ENCODE peak calls at places on chromosomes 5 and 9, in six cellular contexts. B, T, W, S, P and C are unnamed samples.

GRCh38 chr5:127723571-127723970 is 20.4 kb downstream of the CCDC192 start:
- DNase-seq in S (peak), P (peak), B (no peak), W (no peak), T (peak), C (no peak)

GRCh38 chr9:1513105-1513504 is 462.9 kb downstream of the DMRT2 start:
- DNase-seq in S (no peak), B (no peak), P (no peak), W (no peak), T (no peak), C (no peak)

GRCh38 chr5:103119067-103119764 is 722 bp downstream of the GIN1 start:
- DNase-seq in P (no peak), B (no peak), T (no peak), W (no peak), S (peak), C (no peak)

GRCh38 chr5:84017704-84018240 is 297.1 kb upstream of the HAPLN1 start:
- DNase-seq in S (peak), B (no peak), W (no peak), P (no peak), T (no peak), C (peak)

GRCh38 chr9:122374885-122375420 is 4.1 kb downstream of the PTGS1 start:
- DNase-seq in S (peak), T (peak), B (no peak), W (no peak), P (peak), C (peak)

GRCh38 chr9:806285-807156 is 35.0 kb upstream of the DMRT1 start:
- DNase-seq in B (no peak), T (no peak), W (no peak), S (peak), P (no peak), C (peak)

GRCh38 chr5:144304683-144305082 is 134.0 kb downstream of the KCTD16 start:
- DNase-seq in P (no peak), W (no peak), S (no peak), T (no peak), B (no peak), C (no peak)

GRCh38 chr9:137302176-137303030 is at the start of gene NRARP:
- DNase-seq in S (peak), W (peak), B (peak), P (no peak), T (peak), C (peak)

GRCh38 chr5:1054799-1055775 is 46.5 kb downstream of the NKD2 start:
- DNase-seq in P (no peak), S (no peak), W (no peak), T (no peak), B (no peak), C (no peak)

GRCh38 chr9:92094655-92095054 is 20.6 kb downstream of the SPTLC1 start:
- DNase-seq in P (no peak), B (no peak), W (no peak), T (no peak), S (peak), C (peak)

GRCh38 chr5:122442938-122443337 is 130.9 kb downstream of the SNCAIP start:
- DNase-seq in P (no peak), T (no peak), W (no peak), B (no peak), S (no peak), C (no peak)
- H3K4me3 ChIP-seq in P (no peak), T (no peak), W (no peak), B (no peak), S (no peak), C (no peak)

GRCh38 chr5:39074009-39074886 is at the start of gene RICTOR:
- DNase-seq in S (peak), T (peak), W (peak), P (no peak), B (peak), C (peak)
- H3K4me3 ChIP-seq in S (peak), T (peak), W (peak), P (peak), B (peak), C (peak)

GRCh38 chr5:119291056-119291455 is 64.8 kb upstream of the TNFAIP8 start:
- DNase-seq in T (no peak), S (no peak), P (no peak), B (no peak), W (no peak), C (no peak)

GRCh38 chr5:119290161-119290569 is 65.7 kb upstream of the TNFAIP8 start:
- DNase-seq in P (no peak), B (no peak), S (peak), T (no peak), W (no peak), C (no peak)

GRCh38 chr5:119289413-119289812 is 66.4 kb upstream of the TNFAIP8 start:
- DNase-seq in B (no peak), S (no peak), T (no peak), W (no peak), P (no peak), C (no peak)

GRCh38 chr5:119291877-119292276 is 63.9 kb upstream of the TNFAIP8 start:
- DNase-seq in W (no peak), T (no peak), P (no peak), S (no peak), B (no peak), C (no peak)

DNA sequence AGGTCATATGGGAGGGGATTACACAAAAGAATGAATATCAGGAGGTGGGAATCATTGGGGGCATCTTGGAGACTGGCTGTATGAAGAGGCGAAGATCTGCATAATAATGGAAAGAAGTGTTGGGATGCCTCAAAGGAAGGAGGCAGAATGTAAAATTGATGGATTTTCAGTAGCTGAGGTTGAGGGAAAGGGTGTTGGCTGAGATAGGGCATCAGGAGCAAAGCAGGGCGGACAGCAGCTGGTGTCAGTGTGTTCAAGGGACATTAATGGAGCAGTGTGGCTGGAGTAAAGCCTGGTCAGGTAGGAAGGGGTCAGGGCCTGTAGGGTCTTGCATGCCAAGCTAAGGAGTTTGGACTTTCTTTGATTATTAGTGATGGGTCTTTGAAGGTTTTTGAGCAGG is 65.2 kb upstream of the TNFAIP8 start:
- DNase-seq in T (no peak), W (no peak), P (no peak), S (no peak), B (no peak), C (no peak)
- H3K4me3 ChIP-seq in T (no peak), W (peak), P (no peak), S (no peak), B (peak), C (no peak)

DNA sequence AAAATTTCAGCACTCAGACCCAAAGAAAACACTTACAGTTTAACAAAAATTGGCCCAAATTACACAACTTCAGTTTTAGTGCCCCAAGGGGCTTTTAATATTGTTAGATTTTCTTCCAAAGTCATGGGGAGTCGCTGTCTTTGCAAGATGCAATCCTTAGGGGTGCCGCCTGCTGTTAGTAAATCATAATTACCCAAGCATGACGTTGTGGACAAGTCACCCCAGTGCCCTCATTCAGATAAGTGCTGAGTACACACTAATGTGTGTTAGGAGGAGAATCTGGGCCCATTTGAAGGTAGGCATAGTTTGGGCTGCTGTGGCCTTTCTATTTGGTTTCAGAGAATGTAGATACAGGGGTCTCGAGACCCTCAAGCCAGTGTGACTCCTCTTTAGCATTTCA is 138.1 kb downstream of the SV2C start:
- DNase-seq in W (no peak), B (no peak), T (no peak), P (no peak), S (no peak), C (no peak)
- H3K4me3 ChIP-seq in W (no peak), B (no peak), T (no peak), P (no peak), S (no peak), C (no peak)

GRCh38 chr5:124383693-124384092 is 362.7 kb downstream of the ZNF608 start:
- DNase-seq in B (no peak), W (no peak), P (no peak), S (no peak), T (no peak), C (no peak)
- H3K4me3 ChIP-seq in B (no peak), W (no peak), P (no peak), S (no peak), T (no peak), C (no peak)

DNA sequence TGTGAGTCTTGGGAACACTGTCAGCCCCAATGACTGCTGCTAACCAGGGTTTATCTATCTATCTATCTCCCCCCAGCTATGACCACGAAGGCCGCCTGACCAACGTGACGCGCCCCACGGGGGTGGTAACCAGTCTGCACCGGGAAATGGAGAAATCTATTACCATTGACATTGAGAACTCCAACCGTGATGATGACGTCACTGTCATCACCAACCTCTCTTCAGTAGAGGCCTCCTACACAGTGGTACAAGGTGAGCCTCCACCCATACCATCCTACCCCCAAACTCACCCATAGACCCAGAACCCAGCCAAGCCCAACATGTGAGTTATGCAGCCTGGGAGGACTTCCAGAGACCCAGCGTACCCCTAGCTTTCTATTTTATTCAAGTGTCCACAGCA is 65.4 kb upstream of the WWC1 start:
- DNase-seq in W (no peak), B (no peak), S (no peak), T (no peak), P (no peak), C (no peak)
- H3K4me3 ChIP-seq in W (no peak), B (no peak), S (no peak), T (no peak), P (no peak), C (no peak)